ENCODE peak calls at places on chromosomes 4 and X, in six cellular contexts. L is heart left ventricle, H is A549, O is ovary, R is fibroblast of lung, X is IMR-90. E is an unnamed sample.

GRCh38 chr4:78560296-78560963 is 8.9 kb downstream of the ANXA3 start:
- DNase-seq in X (peak; percentile 94), R (peak; percentile 95), O (no peak), H (no peak), L (peak; percentile 38), E (no peak)

GRCh38 chr4:185128272-185129119 is 14.6 kb upstream of the SLC25A4 start:
- DNase-seq in L (peak; percentile 37), H (peak; percentile 40), R (peak; percentile 19), O (peak; percentile 60), X (no peak), E (peak; percentile 76)

GRCh38 chrX:16386126-16386525 is 218.8 kb downstream of the MAGEB17 start:
- DNase-seq in O (no peak), H (no peak), X (peak; percentile 15), L (no peak), R (peak; percentile 15), E (no peak)

GRCh38 chrX:55489315-55490009 is at the start of gene USP51:
- DNase-seq in R (peak; percentile 20), X (peak; percentile 51), L (peak; percentile 50), O (peak; percentile 69), H (peak; percentile 5), E (peak; percentile 80)

GRCh38 chr4:113901994-113902787 is 77.3 kb downstream of the ARSJ start:
- DNase-seq in X (no peak), L (no peak), H (no peak), R (no peak), O (no peak), E (no peak)

GRCh38 chrX:17377795-17378194 is 2.8 kb downstream of the NHS start:
- DNase-seq in O (no peak), X (no peak), R (peak; percentile 60), L (no peak), H (no peak), E (no peak)

GRCh38 chr4:48575964-48576363 is 85.9 kb downstream of the ZAR1 start:
- DNase-seq in O (no peak), R (peak; percentile 70), L (no peak), H (no peak), X (peak; percentile 75), E (no peak)

GRCh38 chr4:163193717-163194116 is 27.0 kb upstream of the NAF1 start:
- DNase-seq in R (no peak), X (no peak), O (no peak), L (no peak), H (no peak), E (no peak)

GRCh38 chr4:55398461-55398860 is 2.7 kb downstream of the TMEM165 start:
- DNase-seq in O (no peak), R (peak; percentile 46), X (peak; percentile 75), L (no peak), H (no peak), E (no peak)

GRCh38 chr4:113878718-113879117 is 100.7 kb downstream of the ARSJ start:
- DNase-seq in L (no peak), O (no peak), H (no peak), X (peak; percentile 57), R (peak; percentile 78), E (no peak)

GRCh38 chrX:3584415-3584996 is 128.9 kb downstream of the PRKX start:
- DNase-seq in O (no peak), L (no peak), R (no peak), X (no peak), H (no peak), E (no peak)

GRCh38 chrX:79270401-79270800 is 96.7 kb downstream of the ITM2A start:
- DNase-seq in H (no peak), X (no peak), O (peak; percentile 22), R (no peak), L (peak; percentile 40), E (peak; percentile 61)

GRCh38 chr4:38921151-38921550 is 53.5 kb downstream of the FAM114A1 start:
- DNase-seq in R (no peak), L (no peak), O (no peak), H (no peak), X (no peak), E (no peak)

GRCh38 chr4:85807247-85807915 is 332.4 kb downstream of the ARHGAP24 start:
- DNase-seq in R (peak; percentile 84), H (no peak), O (no peak), L (peak; percentile 76), X (no peak), E (no peak)

GRCh38 chrX:14673764-14674163 is 144.4 kb downstream of the GLRA2 start:
- DNase-seq in L (no peak), X (peak; percentile 91), R (peak; percentile 89), O (no peak), H (peak; percentile 40), E (no peak)

GRCh38 chr4:140095694-140096482 is 58.1 kb downstream of the MAML3 start:
- DNase-seq in O (no peak), X (peak; percentile 100), R (peak; percentile 100), H (peak; percentile 67), L (peak; percentile 69), E (no peak)
- H3K4me1 ChIP-seq in O (peaks cover 18% of the 10 kb centered on the region), X (peaks cover 50% of the 10 kb centered on the region), R (peaks cover 34% of the 10 kb centered on the region), H (peaks cover 98% of the 10 kb centered on the region), L (peaks cover 91% of the 10 kb centered on the region), E (peaks cover 20% of the 10 kb centered on the region)

DNA sequence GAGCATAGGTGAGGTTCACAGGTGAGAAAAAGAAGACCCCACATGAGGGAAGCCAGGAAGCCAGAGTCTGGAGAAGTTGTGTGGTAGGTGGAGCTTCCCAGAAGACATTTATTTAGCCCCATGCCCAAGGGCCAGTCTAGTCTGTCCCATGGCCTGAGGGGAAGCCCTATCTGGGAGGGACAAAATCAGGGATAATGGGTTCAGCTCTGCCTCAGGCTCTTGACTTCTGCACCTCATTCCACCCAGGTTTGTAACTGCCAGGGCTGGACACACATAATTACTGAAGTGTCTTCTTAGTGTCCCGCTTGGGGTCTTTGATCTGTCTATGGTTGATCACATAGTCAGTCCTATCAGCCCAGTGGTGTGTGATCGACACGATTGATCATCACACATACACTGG is 36.0 kb downstream of the TSC22D3 start:
- DNase-seq in O (no peak), R (no peak), L (no peak), H (no peak), X (no peak), E (no peak)
- H3K4me1 ChIP-seq in O (peaks cover 28% of the 10 kb centered on the region), R (peaks cover 4% of the 10 kb centered on the region), L (peaks cover 77% of the 10 kb centered on the region), H (peaks cover 14% of the 10 kb centered on the region), X (peaks cover 3% of the 10 kb centered on the region), E (peaks cover 33% of the 10 kb centered on the region)

DNA sequence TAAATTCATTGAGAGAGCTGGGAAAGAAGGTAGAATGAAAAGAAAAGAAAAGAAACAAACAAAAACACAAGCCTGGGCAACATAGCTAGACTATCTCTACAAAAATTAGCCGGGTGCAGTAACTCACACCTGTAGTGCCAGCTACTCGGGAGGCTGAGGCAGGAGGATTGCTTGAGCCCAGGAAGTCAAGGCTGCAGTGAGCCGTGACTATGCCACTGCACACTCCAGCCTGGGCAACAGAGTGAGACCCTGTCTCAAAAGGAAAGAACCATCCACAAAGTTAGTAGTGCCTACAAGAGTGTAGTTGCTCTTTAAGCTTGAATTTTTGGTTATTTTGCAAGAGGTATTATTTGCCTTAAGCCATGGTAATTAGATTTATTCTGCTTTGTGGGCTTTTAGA is 157.7 kb downstream of the CBR4 start:
- DNase-seq in R (no peak), H (no peak), L (no peak), X (no peak), O (no peak), E (no peak)
- H3K4me1 ChIP-seq in R (peaks cover 17% of the 10 kb centered on the region), H (peaks cover 27% of the 10 kb centered on the region), L (peaks cover 88% of the 10 kb centered on the region), X (peaks cover 21% of the 10 kb centered on the region), O (peaks cover 20% of the 10 kb centered on the region), E (peaks cover 5% of the 10 kb centered on the region)

DNA sequence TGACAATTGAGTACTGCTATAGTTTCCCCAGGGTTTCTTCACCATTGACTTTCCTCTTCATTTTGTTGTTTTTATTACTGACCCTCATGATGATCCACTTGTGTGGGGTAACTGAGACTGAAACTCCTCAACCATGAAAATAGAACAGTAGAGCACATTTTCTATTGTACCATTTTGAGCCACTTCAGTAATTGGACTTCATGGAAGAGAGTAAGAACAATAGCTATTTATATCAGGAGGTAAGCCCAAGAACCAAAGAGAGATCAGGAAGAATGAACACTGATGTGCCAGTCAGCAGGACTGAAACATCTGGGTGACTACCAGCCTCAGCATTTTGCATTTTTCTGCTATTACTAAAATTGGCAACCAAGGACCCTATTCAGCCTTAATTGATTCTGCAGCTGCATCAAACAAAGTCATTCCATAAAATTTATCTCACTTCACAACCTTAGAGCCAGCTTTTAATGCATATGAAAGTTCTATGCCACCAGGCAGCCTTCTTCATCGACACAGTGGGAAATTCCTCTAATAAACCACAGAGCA is 151.4 kb downstream of the BANK1 start:
- DNase-seq in O (no peak), X (no peak), L (no peak), R (no peak), H (no peak), E (no peak)
- H3K4me1 ChIP-seq in O (no peaks in the 10 kb centered on the region), X (no peaks in the 10 kb centered on the region), L (no peaks in the 10 kb centered on the region), R (no peaks in the 10 kb centered on the region), H (no peaks in the 10 kb centered on the region), E (no peaks in the 10 kb centered on the region)

DNA sequence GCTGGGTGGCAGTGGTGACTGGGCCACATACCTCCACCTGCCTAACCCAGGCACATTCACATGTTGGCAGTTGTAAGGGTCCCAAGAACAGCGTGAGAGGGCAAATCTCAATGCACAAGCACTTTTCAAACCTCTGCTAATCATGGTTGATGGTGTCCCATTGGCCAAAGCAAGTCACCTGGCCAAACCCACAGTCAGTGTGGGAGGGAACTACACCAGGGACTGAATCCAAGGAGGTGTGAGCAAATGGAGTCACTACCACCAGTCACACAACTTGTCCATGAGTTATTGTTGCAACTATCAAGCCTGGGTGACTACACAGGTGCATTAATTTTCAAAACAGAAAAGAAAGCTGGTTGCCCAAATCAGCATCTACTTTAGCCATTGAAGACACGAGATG is 260.1 kb downstream of the BCOR start:
- DNase-seq in X (no peak), L (no peak), H (no peak), R (no peak), O (no peak), E (no peak)
- H3K4me1 ChIP-seq in X (no peaks in the 10 kb centered on the region), L (no peaks in the 10 kb centered on the region), H (no peaks in the 10 kb centered on the region), R (no peaks in the 10 kb centered on the region), O (no peaks in the 10 kb centered on the region), E (no peaks in the 10 kb centered on the region)

DNA sequence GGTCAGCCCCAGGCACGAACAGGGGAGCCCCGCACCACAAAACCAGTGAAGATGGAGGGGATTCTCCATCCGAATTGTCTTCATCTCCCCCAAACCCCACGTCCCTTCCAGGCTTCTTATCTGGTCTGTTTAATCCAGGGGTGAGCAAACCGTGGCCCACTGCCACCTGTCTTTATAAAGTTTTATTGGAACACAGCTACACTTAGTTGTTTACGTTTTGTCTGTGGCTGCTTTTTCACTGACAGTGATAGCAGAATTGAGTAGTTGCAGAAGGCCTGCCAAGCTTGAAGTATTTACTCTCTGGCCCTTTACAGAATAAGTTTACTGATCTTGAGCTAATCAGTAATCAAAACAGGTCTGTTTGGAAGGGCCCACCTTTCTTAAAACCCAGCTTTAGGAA is 324.0 kb downstream of the ARHGAP10 start:
- DNase-seq in R (no peak), L (no peak), X (no peak), H (no peak), O (no peak), E (no peak)
- H3K4me1 ChIP-seq in R (no peaks in the 10 kb centered on the region), L (peaks cover 93% of the 10 kb centered on the region), X (peaks cover 6% of the 10 kb centered on the region), H (peaks cover 4% of the 10 kb centered on the region), O (peaks cover 2% of the 10 kb centered on the region), E (peaks cover 25% of the 10 kb centered on the region)

GRCh38 chr4:10704050-10704810 is 19.7 kb upstream of the CLNK start:
- DNase-seq in R (peak; percentile 65), O (no peak), L (no peak), X (peak; percentile 32), H (no peak), E (no peak)
- H3K4me1 ChIP-seq in R (no peaks in the 10 kb centered on the region), O (peaks cover 4% of the 10 kb centered on the region), L (no peaks in the 10 kb centered on the region), X (peaks cover 10% of the 10 kb centered on the region), H (no peaks in the 10 kb centered on the region), E (no peaks in the 10 kb centered on the region)